ENCODE peak calls at places on chromosomes 1 and 21, in five cellular contexts. J is MCF 10A; K is activated CD8-positive, alpha-beta memory T cell treated with anti-CD3 and anti-CD28 coated beads for 24 hours; G is CD8-positive, alpha-beta T cell; Y is GM20000. Q is an unnamed sample.

GRCh38 chr1:24639881-24640280 is 3.2 kb upstream of the SRRM1 start:
- DNase-seq in J (no peak), K (no peak), G (no peak), Y (no peak), Q (no peak)

GRCh38 chr1:88001460-88001859 is 672.8 kb downstream of the LMO4 start:
- DNase-seq in J (peak), K (no peak), G (no peak), Y (no peak), Q (no peak)

GRCh38 chr1:68359045-68359444 is 90.7 kb downstream of the RPE65 start:
- DNase-seq in J (peak), K (no peak), G (no peak), Y (no peak), Q (no peak)

GRCh38 chr21:29187939-29188338 is 57.5 kb downstream of the MAP3K7CL start:
- DNase-seq in J (peak), K (no peak), G (no peak), Y (no peak), Q (no peak)

GRCh38 chr1:223706077-223706988 is 6.0 kb upstream of the CAPN2 start:
- DNase-seq in J (peak), K (peak), G (no peak), Y (no peak), Q (peak)

GRCh38 chr1:153360190-153360589 is 2.5 kb downstream of the S100A9 start:
- DNase-seq in J (no peak), K (no peak), G (no peak), Y (no peak), Q (no peak)

GRCh38 chr1:36136535-36136934 is 11.5 kb upstream of the COL8A2 start:
- DNase-seq in J (peak), K (no peak), G (no peak), Y (no peak), Q (no peak)

GRCh38 chr1:51898090-51898734 is 19.7 kb upstream of the NRDC start:
- DNase-seq in J (peak), K (no peak), G (no peak), Y (no peak), Q (no peak)

GRCh38 chr1:55831759-55832158 is 616.6 kb upstream of the USP24 start:
- DNase-seq in J (no peak), K (no peak), G (no peak), Y (no peak), Q (no peak)

GRCh38 chr1:8674912-8675311 is 142.5 kb downstream of the RERE start:
- DNase-seq in J (peak), K (no peak), G (no peak), Y (no peak), Q (no peak)

GRCh38 chr1:153429266-153430165 is 13.2 kb downstream of the S100A7A start:
- DNase-seq in J (no peak), K (no peak), G (no peak), Y (no peak), Q (no peak)

GRCh38 chr1:160800645-160801408 is 4.9 kb downstream of the LY9 start:
- DNase-seq in J (no peak), K (peak), G (no peak), Y (no peak), Q (no peak)

GRCh38 chr1:21266119-21266774 is 24.0 kb downstream of the ECE1 start:
- DNase-seq in J (no peak), K (no peak), G (no peak), Y (no peak), Q (peak)

GRCh38 chr1:119298687-119299086 is 69.9 kb upstream of the HAO2 start:
- DNase-seq in J (peak), K (no peak), G (no peak), Y (no peak), Q (no peak)

GRCh38 chr1:160675641-160676410 is 29.0 kb upstream of the SLAMF1 start:
- DNase-seq in J (peak), K (peak), G (peak), Y (peak), Q (peak)

GRCh38 chr21:46150073-46150472 is 5.3 kb downstream of the FTCD start:
- DNase-seq in J (no peak), K (no peak), G (no peak), Y (no peak), Q (no peak)

GRCh38 chr1:81433676-81434075 is 367.1 kb upstream of the ADGRL2 start:
- DNase-seq in J (no peak), K (no peak), G (no peak), Y (no peak), Q (no peak)